ENCODE peak calls at places on chromosomes 4 and X, in seven cellular contexts. X is RKO; F is NCI-H2029; Z is neural crest cell; K is activated T-cell treated with anti-CD3 and anti-CD28 coated beads, Interleukin-2, amount 50 U/mL, for 4 hours; Y is activated CD4-positive, alpha-beta T cell treated with anti-CD3 and anti-CD28 coated beads for 4 hours; V is B cell. A is an unnamed sample.

GRCh38 chr4:26372525-26373172 is 51.8 kb downstream of the RBPJ start:
- DNase-seq in X (peak), F (peak), Z (no peak), K (peak), Y (peak), V (peak), A (peak)

GRCh38 chr4:121138014-121138413 is 26.1 kb downstream of the TNIP3 start:
- DNase-seq in X (no peak), F (no peak), Z (no peak), K (peak), Y (peak), V (no peak), A (no peak)

GRCh38 chr4:156330436-156331031 is 376.9 kb upstream of the CTSO start:
- DNase-seq in X (no peak), F (no peak), Z (no peak), K (no peak), Y (no peak), V (no peak), A (no peak)

GRCh38 chr4:128521156-128521555 is 233.5 kb upstream of the PGRMC2 start:
- DNase-seq in X (no peak), F (no peak), Z (no peak), K (no peak), Y (no peak), V (no peak), A (no peak)

GRCh38 chr4:2058264-2059033 is 678 bp upstream of the NAT8L start:
- DNase-seq in X (no peak), F (no peak), Z (peak), K (no peak), Y (no peak), V (no peak), A (peak)

GRCh38 chr4:47032405-47033106 is 1.2 kb downstream of the GABRB1 start:
- DNase-seq in X (no peak), F (no peak), Z (peak), K (peak), Y (peak), V (no peak), A (peak)

GRCh38 chrX:130108647-130109428 is 1.5 kb downstream of the ELF4 start:
- DNase-seq in X (peak), F (peak), Z (no peak), K (no peak), Y (no peak), V (peak), A (no peak)

GRCh38 chr4:6546681-6547447 is 28.1 kb upstream of the MAN2B2 start:
- DNase-seq in X (peak), F (peak), Z (peak), K (peak), Y (peak), V (peak), A (peak)

GRCh38 chr4:101977096-101977495 is 186.6 kb downstream of the BANK1 start:
- DNase-seq in X (peak), F (no peak), Z (no peak), K (no peak), Y (no peak), V (no peak), A (no peak)